ENCODE peak calls at places on chromosomes 6 and 20, in nine cellular contexts. One of them, this sample, is unnamed.
A peak's percentile ranks its signal among the peaks of the same experiment; 100 is the strongest.

GRCh38 chr20:4830696-4831095 is 109.0 kb downstream of the PRND start:
- DNase-seq in CD8-positive, alpha-beta memory T cell: no peak
- DNase-seq in upper lobe of right lung: no peak
- DNase-seq in GM23338: no peak
- DNase-seq in fibroblast of lung: no peak
- DNase-seq in mammary epithelial cell: no peak
- DNase-seq in HL-60: no peak
- DNase-seq in psoas muscle: no peak
- DNase-seq in esophagus muscularis mucosa: no peak
- DNase-seq in this sample: no peak

GRCh38 chr20:20060234-20060998 is 8.1 kb downstream of the CFAP61 start:
- DNase-seq in GM23338: no peak
- DNase-seq in mammary epithelial cell: no peak
- DNase-seq in esophagus muscularis mucosa: no peak
- DNase-seq in psoas muscle: no peak
- DNase-seq in fibroblast of lung: no peak
- DNase-seq in HL-60: no peak
- DNase-seq in CD8-positive, alpha-beta memory T cell: no peak
- DNase-seq in upper lobe of right lung: no peak
- DNase-seq in this sample: no peak

GRCh38 chr20:38209054-38209675 is 44.1 kb upstream of the TGM2 start:
- DNase-seq in esophagus muscularis mucosa: no peak
- DNase-seq in psoas muscle: no peak
- DNase-seq in fibroblast of lung: no peak
- DNase-seq in HL-60: no peak
- DNase-seq in upper lobe of right lung: peak; percentile 34
- DNase-seq in mammary epithelial cell: no peak
- DNase-seq in CD8-positive, alpha-beta memory T cell: no peak
- DNase-seq in GM23338: no peak
- DNase-seq in this sample: no peak

GRCh38 chr6:158854214-158855101 is 35.3 kb upstream of the EZR start:
- DNase-seq in fibroblast of lung: peak; percentile 41
- DNase-seq in mammary epithelial cell: no peak
- DNase-seq in esophagus muscularis mucosa: no peak
- DNase-seq in HL-60: no peak
- DNase-seq in GM23338: peak; percentile 72
- DNase-seq in upper lobe of right lung: no peak
- DNase-seq in CD8-positive, alpha-beta memory T cell: peak; percentile 57
- DNase-seq in psoas muscle: no peak
- DNase-seq in this sample: no peak

GRCh38 chr20:39394461-39394860 is 432.3 kb downstream of the DHX35 start:
- DNase-seq in CD8-positive, alpha-beta memory T cell: no peak
- DNase-seq in esophagus muscularis mucosa: no peak
- DNase-seq in GM23338: no peak
- DNase-seq in mammary epithelial cell: no peak
- DNase-seq in upper lobe of right lung: no peak
- DNase-seq in psoas muscle: no peak
- DNase-seq in HL-60: no peak
- DNase-seq in fibroblast of lung: no peak
- DNase-seq in this sample: no peak

GRCh38 chr20:62500237-62500864 is 24.6 kb upstream of the GATA5 start:
- DNase-seq in mammary epithelial cell: peak; percentile 29
- DNase-seq in HL-60: peak; percentile 71
- DNase-seq in GM23338: peak; percentile 84
- DNase-seq in fibroblast of lung: peak; percentile 40
- DNase-seq in psoas muscle: peak; percentile 93
- DNase-seq in upper lobe of right lung: peak; percentile 89
- DNase-seq in esophagus muscularis mucosa: peak; percentile 95
- DNase-seq in CD8-positive, alpha-beta memory T cell: peak; percentile 63
- DNase-seq in this sample: peak; percentile 60

GRCh38 chr6:95593025-95593424 is 15.7 kb downstream of the MANEA start:
- DNase-seq in CD8-positive, alpha-beta memory T cell: no peak
- DNase-seq in upper lobe of right lung: no peak
- DNase-seq in HL-60: no peak
- DNase-seq in psoas muscle: no peak
- DNase-seq in mammary epithelial cell: no peak
- DNase-seq in GM23338: no peak
- DNase-seq in fibroblast of lung: no peak
- DNase-seq in esophagus muscularis mucosa: no peak
- DNase-seq in this sample: no peak

GRCh38 chr6:113329942-113330897 is 526.9 kb upstream of the MARCKS start:
- DNase-seq in GM23338: no peak
- DNase-seq in HL-60: no peak
- DNase-seq in CD8-positive, alpha-beta memory T cell: no peak
- DNase-seq in upper lobe of right lung: no peak
- DNase-seq in psoas muscle: no peak
- DNase-seq in esophagus muscularis mucosa: no peak
- DNase-seq in fibroblast of lung: no peak
- DNase-seq in mammary epithelial cell: no peak
- DNase-seq in this sample: no peak

GRCh38 chr20:60467078-60467477 is 508.9 kb downstream of the CDH26 start:
- DNase-seq in mammary epithelial cell: no peak
- DNase-seq in psoas muscle: no peak
- DNase-seq in CD8-positive, alpha-beta memory T cell: no peak
- DNase-seq in GM23338: no peak
- DNase-seq in esophagus muscularis mucosa: no peak
- DNase-seq in fibroblast of lung: no peak
- DNase-seq in HL-60: no peak
- DNase-seq in upper lobe of right lung: no peak
- DNase-seq in this sample: no peak

GRCh38 chr20:61461459-61461858 is 209.4 kb downstream of the CDH4 start:
- DNase-seq in mammary epithelial cell: no peak
- DNase-seq in CD8-positive, alpha-beta memory T cell: no peak
- DNase-seq in GM23338: no peak
- DNase-seq in psoas muscle: no peak
- DNase-seq in esophagus muscularis mucosa: no peak
- DNase-seq in fibroblast of lung: no peak
- DNase-seq in HL-60: no peak
- DNase-seq in upper lobe of right lung: no peak
- DNase-seq in this sample: no peak

GRCh38 chr6:89281779-89282246 is 33.3 kb downstream of the GABRR2 start:
- DNase-seq in mammary epithelial cell: peak; percentile 14
- DNase-seq in esophagus muscularis mucosa: no peak
- DNase-seq in GM23338: peak; percentile 84
- DNase-seq in psoas muscle: no peak
- DNase-seq in CD8-positive, alpha-beta memory T cell: no peak
- DNase-seq in fibroblast of lung: peak; percentile 45
- DNase-seq in HL-60: peak; percentile 88
- DNase-seq in upper lobe of right lung: no peak
- DNase-seq in this sample: no peak

GRCh38 chr6:112085666-112086065 is 1.6 kb downstream of the TUBE1 start:
- DNase-seq in psoas muscle: no peak
- DNase-seq in HL-60: no peak
- DNase-seq in CD8-positive, alpha-beta memory T cell: no peak
- DNase-seq in esophagus muscularis mucosa: no peak
- DNase-seq in fibroblast of lung: no peak
- DNase-seq in upper lobe of right lung: no peak
- DNase-seq in GM23338: no peak
- DNase-seq in mammary epithelial cell: no peak
- DNase-seq in this sample: no peak

GRCh38 chr20:19661717-19662637 is 96.1 kb upstream of the RIN2 start:
- DNase-seq in mammary epithelial cell: peak; percentile 40
- DNase-seq in GM23338: peak; percentile 83
- DNase-seq in psoas muscle: peak; percentile 70
- DNase-seq in HL-60: peak; percentile 53
- DNase-seq in esophagus muscularis mucosa: peak; percentile 94
- DNase-seq in fibroblast of lung: peak; percentile 81
- DNase-seq in CD8-positive, alpha-beta memory T cell: peak; percentile 25
- DNase-seq in upper lobe of right lung: no peak
- DNase-seq in this sample: peak; percentile 18

GRCh38 chr6:169452117-169452868 is 198.6 kb upstream of the THBS2 start:
- DNase-seq in fibroblast of lung: peak; percentile 94
- DNase-seq in psoas muscle: peak; percentile 79
- DNase-seq in upper lobe of right lung: no peak
- DNase-seq in HL-60: no peak
- DNase-seq in CD8-positive, alpha-beta memory T cell: no peak
- DNase-seq in mammary epithelial cell: peak; percentile 78
- DNase-seq in esophagus muscularis mucosa: no peak
- DNase-seq in GM23338: no peak
- DNase-seq in this sample: no peak

GRCh38 chr6:165245287-165245686 is 64.1 kb downstream of the C6orf118 start:
- DNase-seq in HL-60: no peak
- DNase-seq in fibroblast of lung: no peak
- DNase-seq in GM23338: peak; percentile 30
- DNase-seq in psoas muscle: no peak
- DNase-seq in upper lobe of right lung: no peak
- DNase-seq in CD8-positive, alpha-beta memory T cell: no peak
- DNase-seq in esophagus muscularis mucosa: no peak
- DNase-seq in mammary epithelial cell: no peak
- DNase-seq in this sample: peak; percentile 43

GRCh38 chr20:49676581-49677291 is 36.9 kb downstream of the B4GALT5 start:
- DNase-seq in psoas muscle: no peak
- DNase-seq in mammary epithelial cell: peak; percentile 61
- DNase-seq in CD8-positive, alpha-beta memory T cell: no peak
- DNase-seq in GM23338: no peak
- DNase-seq in HL-60: peak; percentile 79
- DNase-seq in fibroblast of lung: peak; percentile 56
- DNase-seq in esophagus muscularis mucosa: no peak
- DNase-seq in upper lobe of right lung: no peak
- DNase-seq in this sample: no peak

GRCh38 chr20:6744805-6745204 is 22.7 kb upstream of the BMP2 start:
- DNase-seq in CD8-positive, alpha-beta memory T cell: no peak
- DNase-seq in upper lobe of right lung: no peak
- DNase-seq in fibroblast of lung: peak; percentile 17
- DNase-seq in esophagus muscularis mucosa: no peak
- DNase-seq in mammary epithelial cell: peak; percentile 36
- DNase-seq in HL-60: no peak
- DNase-seq in GM23338: no peak
- DNase-seq in psoas muscle: no peak
- DNase-seq in this sample: no peak
- H3K27ac ChIP-seq in CD8-positive, alpha-beta memory T cell: no peak overlapping the region
- H3K27ac ChIP-seq in upper lobe of right lung: no peak overlapping the region
- H3K27ac ChIP-seq in fibroblast of lung: no peak overlapping the region
- H3K27ac ChIP-seq in esophagus muscularis mucosa: no peak overlapping the region
- H3K27ac ChIP-seq in mammary epithelial cell: no peak overlapping the region
- H3K27ac ChIP-seq in HL-60: no peak overlapping the region
- H3K27ac ChIP-seq in GM23338: no peak overlapping the region
- H3K27ac ChIP-seq in psoas muscle: no peak overlapping the region
- H3K27ac ChIP-seq in this sample: no peak overlapping the region

GRCh38 chr6:34562350-34562749 is 6.2 kb upstream of the SPDEF start:
- DNase-seq in upper lobe of right lung: no peak
- DNase-seq in mammary epithelial cell: no peak
- DNase-seq in esophagus muscularis mucosa: no peak
- DNase-seq in HL-60: no peak
- DNase-seq in CD8-positive, alpha-beta memory T cell: no peak
- DNase-seq in GM23338: no peak
- DNase-seq in psoas muscle: no peak
- DNase-seq in fibroblast of lung: no peak
- DNase-seq in this sample: no peak

GRCh38 chr6:34560366-34561226 is 4.5 kb upstream of the SPDEF start:
- DNase-seq in fibroblast of lung: peak; percentile 59
- DNase-seq in CD8-positive, alpha-beta memory T cell: no peak
- DNase-seq in HL-60: no peak
- DNase-seq in psoas muscle: no peak
- DNase-seq in esophagus muscularis mucosa: no peak
- DNase-seq in upper lobe of right lung: no peak
- DNase-seq in mammary epithelial cell: no peak
- DNase-seq in GM23338: no peak
- DNase-seq in this sample: peak; percentile 27

GRCh38 chr6:34561227-34561530 is 5.0 kb upstream of the SPDEF start:
- DNase-seq in CD8-positive, alpha-beta memory T cell: no peak
- DNase-seq in mammary epithelial cell: no peak
- DNase-seq in esophagus muscularis mucosa: no peak
- DNase-seq in psoas muscle: no peak
- DNase-seq in fibroblast of lung: no peak
- DNase-seq in upper lobe of right lung: no peak
- DNase-seq in HL-60: no peak
- DNase-seq in GM23338: no peak
- DNase-seq in this sample: no peak

GRCh38 chr6:34558172-34558714 is 2.1 kb upstream of the SPDEF start:
- DNase-seq in HL-60: no peak
- DNase-seq in CD8-positive, alpha-beta memory T cell: no peak
- DNase-seq in psoas muscle: no peak
- DNase-seq in GM23338: no peak
- DNase-seq in esophagus muscularis mucosa: no peak
- DNase-seq in fibroblast of lung: no peak
- DNase-seq in mammary epithelial cell: no peak
- DNase-seq in upper lobe of right lung: no peak
- DNase-seq in this sample: no peak

DNA sequence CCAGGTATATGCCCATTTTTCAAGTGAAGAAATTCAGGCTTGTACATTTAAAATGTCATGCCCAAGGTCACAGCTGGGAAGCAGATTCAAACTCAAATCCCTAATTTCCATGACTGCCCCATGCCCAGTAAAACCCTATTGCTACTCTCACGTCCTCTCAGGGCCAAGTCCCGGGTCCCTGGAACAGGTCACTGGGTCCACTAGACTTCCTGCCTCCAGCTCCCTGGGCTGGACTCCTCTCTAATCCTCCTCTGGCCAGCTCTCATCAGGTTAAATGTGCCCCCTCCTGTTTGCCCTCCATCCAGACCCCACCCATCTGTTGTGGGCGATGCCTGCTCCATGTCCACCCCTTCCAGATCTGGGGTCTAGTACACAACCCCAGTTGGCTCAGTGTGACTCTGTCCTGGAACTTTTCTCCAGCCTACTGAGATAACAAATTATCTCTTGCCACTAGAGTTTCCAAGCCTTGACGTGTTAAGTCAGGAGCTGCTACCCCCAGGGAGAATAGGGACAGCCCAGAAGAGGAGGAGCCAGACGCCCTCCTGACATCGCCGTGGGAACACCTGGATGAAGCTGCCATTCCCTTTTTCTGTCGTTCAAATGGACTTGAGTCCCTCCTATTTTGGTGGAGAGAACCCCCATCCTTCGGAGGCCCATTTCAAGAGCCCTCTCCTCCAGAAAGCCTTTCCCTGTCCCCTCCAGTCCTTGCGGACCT is 3.7 kb upstream of the SPDEF start:
- DNase-seq in esophagus muscularis mucosa: no peak
- DNase-seq in HL-60: no peak
- DNase-seq in psoas muscle: no peak
- DNase-seq in CD8-positive, alpha-beta memory T cell: no peak
- DNase-seq in mammary epithelial cell: no peak
- DNase-seq in GM23338: peak; percentile 41
- DNase-seq in fibroblast of lung: no peak
- DNase-seq in upper lobe of right lung: no peak
- DNase-seq in this sample: no peak
- H3K27ac ChIP-seq in esophagus muscularis mucosa: no peak overlapping the region
- H3K27ac ChIP-seq in HL-60: no peak overlapping the region
- H3K27ac ChIP-seq in psoas muscle: no peak overlapping the region
- H3K27ac ChIP-seq in CD8-positive, alpha-beta memory T cell: peak overlapping the region; percentile 39
- H3K27ac ChIP-seq in mammary epithelial cell: no peak overlapping the region
- H3K27ac ChIP-seq in GM23338: no peak overlapping the region
- H3K27ac ChIP-seq in fibroblast of lung: no peak overlapping the region
- H3K27ac ChIP-seq in upper lobe of right lung: no peak overlapping the region
- H3K27ac ChIP-seq in this sample: no peak overlapping the region

GRCh38 chr6:61868507-61869080 is 417.4 kb downstream of the KHDRBS2 start:
- DNase-seq in upper lobe of right lung: no peak
- DNase-seq in HL-60: no peak
- DNase-seq in CD8-positive, alpha-beta memory T cell: no peak
- DNase-seq in psoas muscle: no peak
- DNase-seq in esophagus muscularis mucosa: no peak
- DNase-seq in GM23338: no peak
- DNase-seq in mammary epithelial cell: no peak
- DNase-seq in fibroblast of lung: no peak
- DNase-seq in this sample: no peak
- H3K27ac ChIP-seq in upper lobe of right lung: no peak overlapping the region
- H3K27ac ChIP-seq in HL-60: no peak overlapping the region
- H3K27ac ChIP-seq in CD8-positive, alpha-beta memory T cell: no peak overlapping the region
- H3K27ac ChIP-seq in psoas muscle: no peak overlapping the region
- H3K27ac ChIP-seq in esophagus muscularis mucosa: no peak overlapping the region
- H3K27ac ChIP-seq in GM23338: no peak overlapping the region
- H3K27ac ChIP-seq in mammary epithelial cell: no peak overlapping the region
- H3K27ac ChIP-seq in fibroblast of lung: no peak overlapping the region
- H3K27ac ChIP-seq in this sample: no peak overlapping the region

GRCh38 chr6:123263981-123264380 is 267.9 kb downstream of the CLVS2 start:
- DNase-seq in upper lobe of right lung: no peak
- DNase-seq in CD8-positive, alpha-beta memory T cell: no peak
- DNase-seq in psoas muscle: no peak
- DNase-seq in fibroblast of lung: no peak
- DNase-seq in esophagus muscularis mucosa: no peak
- DNase-seq in GM23338: no peak
- DNase-seq in mammary epithelial cell: no peak
- DNase-seq in HL-60: no peak
- DNase-seq in this sample: no peak
- H3K27ac ChIP-seq in upper lobe of right lung: no peak overlapping the region
- H3K27ac ChIP-seq in CD8-positive, alpha-beta memory T cell: no peak overlapping the region
- H3K27ac ChIP-seq in psoas muscle: no peak overlapping the region
- H3K27ac ChIP-seq in fibroblast of lung: no peak overlapping the region
- H3K27ac ChIP-seq in esophagus muscularis mucosa: no peak overlapping the region
- H3K27ac ChIP-seq in GM23338: no peak overlapping the region
- H3K27ac ChIP-seq in mammary epithelial cell: no peak overlapping the region
- H3K27ac ChIP-seq in HL-60: no peak overlapping the region
- H3K27ac ChIP-seq in this sample: no peak overlapping the region

This sample was measured in substantia nigra.